ENCODE peak calls at places on chromosomes 12 and 14, in eight cellular contexts. G is stimulated activated CD4-positive, alpha-beta T cell treated with anti-CD3 and anti-CD28 coated beads, Interleukin-2, amount 100 ng/mL, for 48 hours; Z is H7; E is Karpas-422; W is left lung; Y is Right ventricle myocardium superior; B is AG08395; H is activated naive CD4-positive, alpha-beta T cell. T is an unnamed sample.

GRCh38 chr12:90207799-90208198 is 499.2 kb upstream of the ATP2B1 start:
- DNase-seq in H (no peak), W (no peak), B (no peak), E (no peak), G (no peak), Z (no peak), Y (no peak), T (no peak)

GRCh38 chr12:104702565-104703139 is 245.9 kb downstream of the CHST11 start:
- DNase-seq in Y (peak; percentile 82), Z (no peak), G (no peak), E (no peak), H (no peak), B (peak; percentile 89), W (no peak), T (no peak)

GRCh38 chr14:67957925-67958324 is 138.3 kb downstream of the RAD51B start:
- DNase-seq in H (no peak), G (no peak), E (no peak), B (no peak), Z (no peak), W (no peak), Y (no peak), T (no peak)

GRCh38 chr12:77433799-77434198 is 368.4 kb upstream of the E2F7 start:
- DNase-seq in G (no peak), Z (no peak), W (no peak), B (peak; percentile 20), E (no peak), H (no peak), Y (no peak), T (no peak)

GRCh38 chr14:71143391-71144290 is 236.4 kb downstream of the PCNX1 start:
- DNase-seq in Y (no peak), G (peak; percentile 35), B (peak; percentile 43), W (no peak), Z (no peak), E (no peak), H (no peak), T (no peak)

GRCh38 chr12:27460471-27460978 is 14.0 kb downstream of the SMCO2 start:
- DNase-seq in W (no peak), Z (no peak), Y (no peak), G (peak; percentile 16), H (no peak), E (no peak), B (no peak), T (no peak)

GRCh38 chr12:24361860-24362581 is 412.6 kb upstream of the SOX5 start:
- DNase-seq in E (peak; percentile 51), Y (no peak), W (no peak), G (no peak), Z (no peak), B (no peak), H (no peak), T (no peak)

GRCh38 chr12:120261951-120262851 is 3.3 kb downstream of the PXN start:
- DNase-seq in H (no peak), Y (no peak), E (no peak), W (no peak), G (no peak), B (no peak), Z (no peak), T (no peak)

GRCh38 chr12:19946549-19946948 is 421.8 kb upstream of the PDE3A start:
- DNase-seq in B (peak; percentile 91), H (no peak), G (no peak), Y (no peak), Z (no peak), W (no peak), E (no peak), T (no peak)

GRCh38 chr12:131527736-131528135 is 183.2 kb upstream of the SFSWAP start:
- DNase-seq in H (no peak), Y (no peak), W (no peak), G (no peak), E (no peak), Z (no peak), B (no peak), T (no peak)

GRCh38 chr12:22598141-22598762 is 26.7 kb upstream of the ETNK1 start:
- DNase-seq in H (no peak), B (no peak), W (no peak), G (no peak), Y (no peak), E (no peak), Z (no peak), T (no peak)

GRCh38 chr12:120079352-120080042 is 37.1 kb downstream of the RAB35 start:
- DNase-seq in W (no peak), E (no peak), Y (no peak), H (no peak), B (no peak), G (no peak), Z (no peak), T (no peak)

GRCh38 chr14:76186318-76187027 is 34.8 kb downstream of the GPATCH2L start:
- DNase-seq in Z (no peak), Y (no peak), B (no peak), E (no peak), W (no peak), G (no peak), H (no peak), T (no peak)

GRCh38 chr12:82867782-82868505 is 181.2 kb downstream of the TMTC2 start:
- DNase-seq in B (no peak), G (no peak), W (no peak), E (no peak), Y (no peak), Z (no peak), H (no peak), T (no peak)

GRCh38 chr14:69350892-69351291 is 47.2 kb downstream of the ERH start:
- DNase-seq in G (no peak), B (no peak), W (no peak), H (no peak), Z (peak; percentile 43), E (no peak), Y (no peak), T (no peak)